ENCODE peak calls at places on chromosome 1, in five cellular contexts. U is A549, N is AG04449, X is heart right ventricle, W is pancreas. E is an unnamed sample.

GRCh38 chr1:32893198-32894018 is 7.1 kb downstream of the HPCA start:
- DNase-seq in W (peak), X (no peak), U (peak), N (no peak), E (peak)

GRCh38 chr1:19348441-19349198 is 36.5 kb downstream of the SLC66A1 start:
- DNase-seq in W (no peak), U (no peak), N (no peak), X (no peak), E (no peak)

GRCh38 chr1:53001128-53001527 is 60.9 kb upstream of the PODN start:
- DNase-seq in X (no peak), W (no peak), U (no peak), N (no peak), E (no peak)

GRCh38 chr1:94248956-94249688 is 11.7 kb upstream of the ARHGAP29 start:
- DNase-seq in U (no peak), W (no peak), X (no peak), N (no peak), E (no peak)

GRCh38 chr1:231808990-231809389 is 182.4 kb downstream of the DISC1 start:
- DNase-seq in U (no peak), W (no peak), X (no peak), N (peak), E (peak)

GRCh38 chr1:98316286-98316685 is 345.2 kb upstream of the SNX7 start:
- DNase-seq in X (no peak), W (no peak), N (no peak), U (no peak), E (peak)

GRCh38 chr1:159071970-159072582 is 4.5 kb downstream of the AIM2 start:
- DNase-seq in U (peak), X (no peak), N (peak), W (no peak), E (peak)

GRCh38 chr1:172394167-172394751 is 26.2 kb upstream of the C1orf105 start:
- DNase-seq in W (no peak), U (no peak), X (no peak), N (no peak), E (peak)

GRCh38 chr1:6322161-6322560 is 61.3 kb upstream of the GPR153 start:
- DNase-seq in N (no peak), W (no peak), U (no peak), X (no peak), E (no peak)

GRCh38 chr1:174068000-174068399 is 45.8 kb upstream of the RC3H1 start:
- DNase-seq in W (no peak), X (no peak), U (no peak), N (no peak), E (no peak)

GRCh38 chr1:248114890-248115289 is 19.9 kb downstream of the OR2L13 start:
- DNase-seq in X (no peak), U (no peak), N (no peak), W (no peak), E (no peak)

GRCh38 chr1:115654663-115655306 is 13.0 kb downstream of the VANGL1 start:
- DNase-seq in W (no peak), X (peak), N (no peak), U (no peak), E (peak)

GRCh38 chr1:25098717-25099116 is 133.6 kb downstream of the SYF2 start:
- DNase-seq in U (no peak), X (no peak), W (no peak), N (no peak), E (no peak)

GRCh38 chr1:112698366-112699310 is 8.3 kb downstream of the RHOC start:
- DNase-seq in N (no peak), W (peak), X (no peak), U (no peak), E (no peak)

GRCh38 chr1:50418600-50419109 is 4.6 kb downstream of the DMRTA2 start:
- DNase-seq in N (no peak), X (no peak), W (peak), U (no peak), E (no peak)

GRCh38 chr1:161298116-161298515 is 11.7 kb downstream of the MPZ start:
- DNase-seq in X (no peak), U (no peak), N (no peak), W (no peak), E (no peak)

GRCh38 chr1:241213147-241213546 is 143.9 kb downstream of the RGS7 start:
- DNase-seq in W (no peak), U (no peak), N (no peak), X (no peak), E (peak)

GRCh38 chr1:211939876-211940468 is 95.4 kb downstream of the INTS7 start:
- DNase-seq in W (no peak), X (no peak), N (no peak), U (no peak), E (no peak)

GRCh38 chr1:203084588-203085527 is 954 bp downstream of the MYOG start:
- DNase-seq in W (no peak), X (peak), N (no peak), U (no peak), E (no peak)

GRCh38 chr1:31671147-31671546 is 26.5 kb upstream of the PEF1 start:
- DNase-seq in W (no peak), N (no peak), U (no peak), X (no peak), E (no peak)

GRCh38 chr1:53549781-53550180 is 90.6 kb downstream of the DMRTB1 start:
- DNase-seq in N (no peak), W (no peak), X (no peak), U (no peak), E (no peak)

GRCh38 chr1:162406811-162407210 is 5.1 kb downstream of the SH2D1B start:
- DNase-seq in X (no peak), W (no peak), U (no peak), N (no peak), E (no peak)

GRCh38 chr1:77900687-77901293 is 12.4 kb downstream of the NEXN start:
- DNase-seq in W (no peak), X (no peak), U (peak), N (no peak), E (peak)

GRCh38 chr1:118253310-118253903 is 68.4 kb upstream of the SPAG17 start:
- DNase-seq in W (no peak), U (no peak), X (no peak), N (no peak), E (no peak)

GRCh38 chr1:57307382-57307781 is 116.5 kb downstream of the DAB1 start:
- DNase-seq in X (peak), N (no peak), U (no peak), W (no peak), E (no peak)

GRCh38 chr1:43204394-43204793 is 32.3 kb downstream of the CFAP57 start:
- DNase-seq in N (no peak), X (no peak), W (no peak), U (no peak), E (no peak)

GRCh38 chr1:52209429-52209828 is 67.5 kb downstream of the ZFYVE9 start:
- DNase-seq in X (no peak), N (no peak), W (no peak), U (no peak), E (no peak)

GRCh38 chr1:211420389-211420788 is 71.6 kb downstream of the RD3 start:
- DNase-seq in U (no peak), N (no peak), X (no peak), W (no peak), E (peak)

GRCh38 chr1:184545601-184546000 is 158.8 kb downstream of the C1orf21 start:
- DNase-seq in X (no peak), W (no peak), N (peak), U (no peak), E (peak)

GRCh38 chr1:3598051-3598471 is 13.2 kb downstream of the MEGF6 start:
- DNase-seq in U (no peak), X (peak), W (no peak), N (no peak), E (no peak)

GRCh38 chr1:20578062-20578461 is 10.8 kb upstream of the CDA start:
- DNase-seq in N (no peak), U (no peak), X (no peak), W (no peak), E (no peak)

GRCh38 chr1:84103197-84103992 is 40.7 kb upstream of the PRKACB start:
- DNase-seq in U (peak), N (peak), W (no peak), X (peak), E (peak)

GRCh38 chr1:78520216-78520615 is 29.4 kb downstream of the PTGFR start:
- DNase-seq in N (no peak), X (no peak), U (no peak), W (no peak), E (peak)

GRCh38 chr1:66539491-66539890 is 5.5 kb downstream of the SGIP1 start:
- DNase-seq in X (no peak), W (no peak), U (no peak), N (no peak), E (no peak)

GRCh38 chr1:40338745-40339419 is 21.8 kb upstream of the COL9A2 start:
- DNase-seq in U (peak), X (peak), W (peak), N (no peak), E (peak)

GRCh38 chr1:234309598-234310459 is 63.4 kb upstream of the COA6 start:
- DNase-seq in N (no peak), W (peak), U (peak), X (peak), E (peak)
- H3K4me3 ChIP-seq in N (no peak), W (no peak), U (peak), X (no peak), E (peak)

GRCh38 chr1:155012052-155012546 is 9.5 kb downstream of the ZBTB7B start:
- DNase-seq in X (peak), U (no peak), N (no peak), W (no peak), E (peak)
- TF ChIP-seq CTCF in X (no peak), U (no peak), N (no peak), W (no peak), E (no peak)

GRCh38 chr1:167120899-167121298 is 27.0 kb downstream of the STYXL2 start:
- DNase-seq in U (no peak), W (no peak), N (no peak), X (no peak), E (no peak)
- H3K4me3 ChIP-seq in U (peak), W (peak), N (no peak), X (peak), E (peak)

GRCh38 chr1:228217551-228218344 is 9.9 kb downstream of the OBSCN start:
- DNase-seq in W (no peak), N (no peak), X (no peak), U (no peak), E (no peak)
- TF ChIP-seq CTCF in W (no peak), N (peak), X (no peak), U (no peak), E (peak)

GRCh38 chr1:27427836-27428315 is 35.5 kb downstream of the GPR3 start:
- DNase-seq in U (no peak), X (no peak), W (no peak), N (no peak), E (no peak)
- H3K4me3 ChIP-seq in U (no peak), X (no peak), W (no peak), N (no peak), E (no peak)

GRCh38 chr1:11691928-11692711 is 610 bp downstream of the DRAXIN start:
- DNase-seq in W (no peak), N (no peak), X (no peak), U (no peak), E (no peak)

GRCh38 chr1:11690132-11690668 is 1.3 kb upstream of the DRAXIN start:
- DNase-seq in N (no peak), U (no peak), X (no peak), W (no peak), E (no peak)

GRCh38 chr1:11691302-11691914 is at the start of gene DRAXIN:
- DNase-seq in N (no peak), U (no peak), W (no peak), X (no peak), E (no peak)

GRCh38 chr1:11692899-11693590 is 1.5 kb downstream of the DRAXIN start:
- DNase-seq in W (no peak), U (peak), X (no peak), N (no peak), E (peak)

GRCh38 chr1:11690669-11691301 is 725 bp upstream of the DRAXIN start:
- DNase-seq in W (no peak), U (no peak), N (no peak), X (no peak), E (no peak)
- TF ChIP-seq CTCF in W (no peak), U (no peak), N (no peak), X (no peak), E (no peak)

GRCh38 chr1:225811622-225812487 is 1.9 kb downstream of the EPHX1 start:
- DNase-seq in X (no peak), W (no peak), U (peak), N (no peak), E (no peak)

GRCh38 chr1:225809842-225810578 is at the start of gene EPHX1:
- DNase-seq in X (peak), N (peak), W (peak), U (peak), E (peak)

GRCh38 chr1:225814381-225814780 is 4.5 kb downstream of the EPHX1 start:
- DNase-seq in X (no peak), U (no peak), W (no peak), N (no peak), E (no peak)

GRCh38 chr1:225813250-225813964 is 3.5 kb downstream of the EPHX1 start:
- DNase-seq in U (peak), N (no peak), X (peak), W (no peak), E (peak)

DNA sequence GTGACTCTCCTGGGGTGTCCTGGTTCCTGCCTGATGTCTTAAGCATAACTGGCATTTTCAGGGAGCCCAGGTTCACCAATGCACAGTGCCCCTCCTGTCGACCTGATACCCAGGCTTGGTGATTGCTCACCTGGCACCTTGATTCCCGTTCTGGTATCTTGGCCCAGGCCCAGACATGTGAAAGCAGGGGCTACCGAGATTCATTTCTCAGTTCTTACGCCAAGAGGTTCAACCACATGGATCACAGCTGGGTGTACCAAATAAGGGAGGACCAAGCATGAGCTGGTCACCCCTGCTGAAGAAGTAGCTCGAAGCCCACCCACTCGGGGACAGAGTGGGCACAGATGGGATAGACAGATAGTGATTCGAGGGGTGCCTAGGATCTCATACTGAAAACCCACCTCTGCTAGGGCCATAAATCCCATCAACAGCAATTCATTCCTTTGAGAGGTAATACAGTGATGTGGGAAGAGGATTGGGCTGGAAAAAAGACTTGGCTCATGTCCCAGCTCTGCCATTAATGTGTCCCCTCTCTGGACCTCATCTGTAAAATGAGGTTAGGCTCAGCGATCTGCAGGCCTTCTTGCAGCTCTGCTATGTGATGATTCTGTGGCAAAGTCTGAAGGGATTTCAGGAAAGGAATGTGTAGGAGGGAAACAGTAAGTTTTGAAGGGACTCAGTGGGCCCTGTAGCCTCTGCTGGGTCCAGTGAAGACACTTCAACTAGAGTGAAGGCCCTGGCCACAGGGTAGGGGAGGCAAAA is 2.7 kb downstream of the EPHX1 start:
- DNase-seq in N (no peak), U (no peak), W (no peak), X (no peak), E (no peak)
- H3K4me3 ChIP-seq in N (no peak), U (no peak), W (peak), X (no peak), E (no peak)

GRCh38 chr1:34129630-34130029 is 35.4 kb downstream of the CSMD2 start:
- DNase-seq in X (no peak), U (no peak), N (no peak), W (no peak), E (no peak)
- TF ChIP-seq CTCF in X (no peak), U (no peak), N (no peak), W (no peak), E (no peak)

DNA sequence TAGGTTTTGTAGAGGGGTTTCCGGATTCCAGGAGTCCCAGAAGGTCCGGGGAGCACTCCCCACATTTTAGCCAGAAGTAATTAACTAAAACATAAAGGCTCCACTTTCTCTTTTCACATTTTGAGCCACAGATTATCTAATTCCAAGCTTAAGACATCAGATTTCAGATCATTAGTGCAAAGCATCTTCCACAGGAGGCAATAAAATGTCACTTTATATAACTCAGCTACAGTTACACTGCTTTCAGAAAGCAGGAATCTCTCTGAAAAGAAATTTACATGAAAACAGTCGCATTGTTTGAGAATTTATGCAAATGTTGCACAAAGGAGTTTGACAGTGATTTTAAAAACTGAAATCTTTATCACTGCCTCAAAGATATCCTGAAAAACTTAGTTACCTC is 99.7 kb downstream of the LMO4 start:
- DNase-seq in X (no peak), N (no peak), W (no peak), U (no peak), E (no peak)
- H3K4me3 ChIP-seq in X (no peak), N (no peak), W (no peak), U (no peak), E (no peak)

GRCh38 chr1:151705739-151706463 is 10.7 kb downstream of the CELF3 start:
- DNase-seq in X (no peak), U (no peak), W (no peak), N (no peak), E (no peak)
- TF ChIP-seq CTCF in X (no peak), U (no peak), W (no peak), N (no peak), E (no peak)

E was measured in astrocyte of the spinal cord.